ENCODE peak calls at places on chromosome 20, in four cellular contexts. R is activated naive CD4-positive, alpha-beta T cell treated with anti-CD3 and anti-CD28 coated beads for 36 hours; G is cardiac muscle cell; A is neuronal stem cell. Z is an unnamed sample.

GRCh38 chr20:8774412-8774811 is 294.5 kb upstream of the PLCB4 start:
- DNase-seq in G (no peak), A (no peak), R (no peak), Z (no peak)

GRCh38 chr20:64057628-64058498 is 5.1 kb upstream of the TCEA2 start:
- DNase-seq in G (peak; percentile 72), A (no peak), R (peak; percentile 90), Z (peak; percentile 67)

GRCh38 chr20:61694666-61695065 is 371.0 kb downstream of the TAF4 start:
- DNase-seq in R (no peak), A (no peak), G (no peak), Z (no peak)

GRCh38 chr20:62156592-62157386 is 13.2 kb downstream of the SS18L1 start:
- DNase-seq in A (no peak), G (peak; percentile 54), R (peak; percentile 75), Z (peak; percentile 51)

GRCh38 chr20:973785-974194 is 28.3 kb downstream of the RSPO4 start:
- DNase-seq in G (peak; percentile 72), A (no peak), R (peak; percentile 70), Z (peak; percentile 50)

GRCh38 chr20:36199293-36200257 is 36.7 kb upstream of the AAR2 start:
- DNase-seq in A (peak; percentile 80), R (peak; percentile 89), G (peak; percentile 86), Z (peak; percentile 90)

GRCh38 chr20:2751868-2752630 is 48.4 kb downstream of the CPXM1 start:
- DNase-seq in R (peak; percentile 52), G (peak; percentile 23), A (no peak), Z (no peak)

GRCh38 chr20:1811621-1812498 is 83.3 kb upstream of the SIRPA start:
- DNase-seq in G (no peak), A (peak; percentile 41), R (no peak), Z (no peak)

GRCh38 chr20:20888273-20888656 is 175.8 kb upstream of the RALGAPA2 start:
- DNase-seq in A (no peak), R (no peak), G (no peak), Z (no peak)

GRCh38 chr20:19212524-19213502 is at the start of gene SLC24A3:
- DNase-seq in R (peak; percentile 58), A (peak; percentile 69), G (peak; percentile 35), Z (peak; percentile 63)

GRCh38 chr20:35698298-35699126 is 640 bp downstream of the NFS1 start:
- DNase-seq in A (peak; percentile 11), G (peak; percentile 23), R (no peak), Z (no peak)

GRCh38 chr20:50594591-50595432 is 84.6 kb downstream of the PTPN1 start:
- DNase-seq in A (no peak), R (no peak), G (no peak), Z (peak; percentile 39)

GRCh38 chr20:15882553-15882952 is 690.7 kb downstream of the KIF16B start:
- DNase-seq in R (no peak), A (no peak), G (no peak), Z (no peak)

GRCh38 chr20:31707994-31708744 is 14.5 kb downstream of the BCL2L1 start:
- DNase-seq in R (no peak), G (no peak), A (no peak), Z (no peak)

GRCh38 chr20:10339609-10340008 is 94.4 kb downstream of the MKKS start:
- DNase-seq in R (no peak), A (no peak), G (no peak), Z (no peak)

GRCh38 chr20:23331951-23332350 is 18.6 kb upstream of the NXT1 start:
- DNase-seq in G (peak; percentile 20), A (no peak), R (no peak), Z (no peak)

GRCh38 chr20:61761453-61762207 is 304.1 kb downstream of the TAF4 start:
- DNase-seq in R (no peak), A (no peak), G (no peak), Z (no peak)

GRCh38 chr20:62740286-62741141 is 31.9 kb downstream of the NTSR1 start:
- DNase-seq in A (no peak), G (peak; percentile 80), R (peak; percentile 86), Z (peak; percentile 67)

GRCh38 chr20:16955971-16956370 is 207.8 kb downstream of the OTOR start:
- DNase-seq in R (no peak), G (no peak), A (no peak), Z (no peak)

GRCh38 chr20:8652396-8652795 is 416.5 kb upstream of the PLCB4 start:
- DNase-seq in A (no peak), R (no peak), G (no peak), Z (no peak)

GRCh38 chr20:57258055-57258454 is 8.4 kb downstream of the BMP7 start:
- DNase-seq in R (no peak), A (no peak), G (no peak), Z (no peak)

GRCh38 chr20:47682916-47683315 is 102.4 kb downstream of the SULF2 start:
- DNase-seq in G (no peak), R (no peak), A (no peak), Z (no peak)

Z was measured in choroid plexus epithelial cell.